ENCODE peak calls at places on chromosome 1, in four cellular contexts. S, Q, J and N are unnamed samples.

GRCh38 chr1:79859212-79859948 is 852.9 kb upstream of the ADGRL4 start:
- DNase-seq in S (no peak), Q (no peak), J (no peak), N (no peak)

GRCh38 chr1:218886472-218886871 is 287.2 kb upstream of the LYPLAL1 start:
- DNase-seq in S (no peak), Q (no peak), J (no peak), N (no peak)

GRCh38 chr1:150999051-150999674 is 7.5 kb downstream of the MINDY1 start:
- DNase-seq in S (no peak), Q (no peak), J (peak; percentile 48), N (no peak)

GRCh38 chr1:183223467-183223866 is 37.4 kb downstream of the LAMC2 start:
- DNase-seq in S (no peak), Q (no peak), J (no peak), N (no peak)

GRCh38 chr1:188070848-188071247 is 1242.1 kb downstream of the PLA2G4A start:
- DNase-seq in S (no peak), Q (no peak), J (no peak), N (no peak)

GRCh38 chr1:203985044-203985443 is 87.9 kb upstream of the SOX13 start:
- DNase-seq in S (peak; percentile 99), Q (no peak), J (no peak), N (no peak)

GRCh38 chr1:32447469-32448185 is 17.2 kb upstream of the ZBTB8B start:
- DNase-seq in S (no peak), Q (no peak), J (no peak), N (no peak)

GRCh38 chr1:157834430-157834829 is 7.2 kb downstream of the CD5L start:
- DNase-seq in S (no peak), Q (no peak), J (no peak), N (no peak)